ENCODE peak calls at places on chromosomes 2 and 18, in five cellular contexts. O is GM12891, A is germinal center, P is posterior vena cava, I is left cardiac atrium. Y is an unnamed sample.
A peak's percentile ranks its signal among the peaks of the same experiment; 100 is the strongest.

GRCh38 chr2:82143343-82143742 is 1838.8 kb upstream of the LRRTM1 start:
- DNase-seq in A (no peak), O (no peak), I (no peak), P (no peak), Y (no peak)

GRCh38 chr2:72999729-73000725 is 71.5 kb downstream of the SFXN5 start:
- DNase-seq in A (no peak), P (peak; percentile 66), I (no peak), O (no peak), Y (peak; percentile 37)

GRCh38 chr2:42585779-42586178 is 17.3 kb downstream of the MTA3 start:
- DNase-seq in I (no peak), P (no peak), A (no peak), O (no peak), Y (no peak)

GRCh38 chr2:109694190-109694589 is 80.0 kb downstream of the SOWAHC start:
- DNase-seq in O (no peak), A (no peak), P (peak; percentile 30), I (no peak), Y (no peak)

GRCh38 chr2:105330681-105331375 is 1.3 kb upstream of the TGFBRAP1 start:
- DNase-seq in I (no peak), A (no peak), P (no peak), O (no peak), Y (no peak)

GRCh38 chr2:181656450-181657261 is at the start of gene CERKL:
- DNase-seq in I (peak; percentile 40), O (peak; percentile 47), A (peak; percentile 54), P (peak; percentile 81), Y (peak; percentile 83)

GRCh38 chr2:172242968-172243367 is 140.3 kb upstream of the DLX2 start:
- DNase-seq in A (no peak), I (no peak), O (no peak), P (no peak), Y (no peak)

GRCh38 chr2:61471905-61472805 is 1.3 kb upstream of the USP34 start:
- DNase-seq in I (no peak), O (no peak), A (peak; percentile 24), P (no peak), Y (no peak)

GRCh38 chr18:8218263-8218662 is 391.0 kb upstream of the RAB12 start:
- DNase-seq in P (no peak), I (no peak), A (no peak), O (no peak), Y (no peak)

GRCh38 chr18:10453885-10454772 is at the start of gene APCDD1:
- DNase-seq in P (peak; percentile 87), A (peak; percentile 49), O (peak; percentile 46), I (peak; percentile 79), Y (no peak)

GRCh38 chr18:11553098-11553940 is 56.1 kb upstream of the SLC35G4 start:
- DNase-seq in P (no peak), I (no peak), A (peak; percentile 51), O (peak; percentile 43), Y (no peak)

GRCh38 chr2:71358931-71359671 is 27.5 kb downstream of the ZNF638 start:
- DNase-seq in A (no peak), I (no peak), P (peak; percentile 56), O (no peak), Y (no peak)

GRCh38 chr2:143604172-143604571 is 475.0 kb downstream of the ARHGAP15 start:
- DNase-seq in I (no peak), P (no peak), O (no peak), A (no peak), Y (no peak)

GRCh38 chr2:102001767-102002142 is 10.0 kb downstream of the IL1R2 start:
- DNase-seq in O (no peak), I (no peak), A (no peak), P (no peak), Y (no peak)

GRCh38 chr2:181683518-181684453 is 3.5 kb upstream of the NEUROD1 start:
- DNase-seq in I (no peak), P (peak; percentile 64), A (peak; percentile 14), O (no peak), Y (no peak)

GRCh38 chr2:239328306-239329191 is 72.3 kb downstream of the HDAC4 start:
- DNase-seq in O (no peak), A (no peak), I (peak; percentile 88), P (peak; percentile 93), Y (no peak)

GRCh38 chr2:42974697-42975357 is 182.4 kb upstream of the HAAO start:
- DNase-seq in A (peak; percentile 53), P (peak; percentile 90), I (peak; percentile 80), O (peak; percentile 61), Y (peak; percentile 91)

GRCh38 chr2:146997488-146997887 is 847.3 kb upstream of the ACVR2A start:
- DNase-seq in P (no peak), O (no peak), I (no peak), A (no peak), Y (no peak)

GRCh38 chr2:210421916-210422315 is 54.6 kb downstream of the LANCL1 start:
- DNase-seq in I (no peak), P (no peak), O (no peak), A (no peak), Y (no peak)

GRCh38 chr2:26968001-26968400 is 2.4 kb upstream of the MAPRE3 start:
- DNase-seq in P (no peak), I (no peak), O (no peak), A (no peak), Y (no peak)

GRCh38 chr2:42841344-42841743 is 49.0 kb upstream of the HAAO start:
- DNase-seq in A (no peak), O (no peak), P (peak; percentile 58), I (no peak), Y (peak; percentile 31)

GRCh38 chr2:223247136-223247535 is 195.1 kb downstream of the KCNE4 start:
- DNase-seq in P (no peak), A (no peak), O (no peak), I (no peak), Y (no peak)

GRCh38 chr2:73208258-73208657 is 5.8 kb upstream of the SMYD5 start:
- DNase-seq in P (peak; percentile 30), A (no peak), I (no peak), O (no peak), Y (no peak)

GRCh38 chr2:151367571-151367970 is 10.2 kb downstream of the TNFAIP6 start:
- DNase-seq in A (no peak), I (no peak), P (no peak), O (no peak), Y (no peak)

GRCh38 chr2:23283653-23284052 is 101.3 kb upstream of the KLHL29 start:
- DNase-seq in P (no peak), I (no peak), O (no peak), A (no peak), Y (no peak)

GRCh38 chr2:44244135-44244871 is 31.0 kb upstream of the SLC3A1 start:
- DNase-seq in A (peak; percentile 56), O (peak; percentile 39), I (peak; percentile 59), P (no peak), Y (no peak)

GRCh38 chr2:8438476-8438875 is 243.4 kb upstream of the ID2 start:
- DNase-seq in P (no peak), I (no peak), A (peak; percentile 36), O (no peak), Y (peak; percentile 85)

GRCh38 chr2:189302274-189302948 is 122.8 kb upstream of the COL5A2 start:
- DNase-seq in P (no peak), A (no peak), I (no peak), O (no peak), Y (no peak)

GRCh38 chr2:218991674-218992168 is 1.5 kb downstream of the CRYBA2 start:
- DNase-seq in I (no peak), O (no peak), P (peak; percentile 76), A (no peak), Y (peak; percentile 55)

GRCh38 chr18:48623468-48624220 is 84.8 kb downstream of the CTIF start:
- DNase-seq in A (no peak), O (no peak), P (no peak), I (no peak), Y (no peak)

GRCh38 chr2:205270689-205271088 is 411.6 kb upstream of the NRP2 start:
- DNase-seq in O (no peak), P (no peak), I (no peak), A (no peak), Y (no peak)

GRCh38 chr2:76953733-76954347 is 568.3 kb downstream of the LRRTM4 start:
- DNase-seq in I (no peak), A (no peak), P (no peak), O (no peak), Y (no peak)

GRCh38 chr2:58614259-58614658 is 373.1 kb upstream of the FANCL start:
- DNase-seq in A (no peak), P (no peak), I (no peak), O (no peak), Y (no peak)

Y was measured in spleen.